ENCODE peak calls at places on chromosomes 7 and 10, in four cellular contexts. G is SK-N-SH, B is stomach, R is GM12878. P is an unnamed sample.

GRCh38 chr7:151837285-151838042 is 39.5 kb downstream of the PRKAG2 start:
- DNase-seq in R (no peak), B (no peak), G (no peak), P (no peak)

GRCh38 chr7:33982425-33982786 is 77.1 kb downstream of the BMPER start:
- DNase-seq in R (no peak), G (no peak), B (no peak), P (no peak)

GRCh38 chr7:96169439-96169838 is 152.5 kb downstream of the SLC25A13 start:
- DNase-seq in R (no peak), B (peak; percentile 27), G (no peak), P (no peak)

GRCh38 chr10:121702351-121703320 is 104.4 kb upstream of the FGFR2 start:
- DNase-seq in R (no peak), G (no peak), B (no peak), P (no peak)

GRCh38 chr10:1180836-1181235 is 124.7 kb downstream of the WDR37 start:
- DNase-seq in G (no peak), R (no peak), B (no peak), P (peak; percentile 42)

GRCh38 chr10:97365761-97366351 is 31.3 kb upstream of the FRAT2 start:
- DNase-seq in B (no peak), R (no peak), G (no peak), P (no peak)

GRCh38 chr10:87818505-87819273 is 663 bp upstream of the ATAD1 start:
- DNase-seq in G (peak; percentile 51), R (peak; percentile 63), B (peak; percentile 31), P (peak; percentile 56)

GRCh38 chr7:68587599-68587998 is 1010.7 kb upstream of the AUTS2 start:
- DNase-seq in R (no peak), G (peak; percentile 45), B (no peak), P (no peak)

GRCh38 chr10:688287-688620 is 1.2 kb downstream of the DIP2C start:
- DNase-seq in G (no peak), B (no peak), R (no peak), P (no peak)

GRCh38 chr10:106971411-106971831 is 193.1 kb downstream of the SORCS1 start:
- DNase-seq in G (no peak), R (no peak), B (no peak), P (no peak)

GRCh38 chr7:252981-253380 is 37.0 kb upstream of the FOXL3 start:
- DNase-seq in B (no peak), G (no peak), R (no peak), P (no peak)

GRCh38 chr10:14036233-14036632 is 294.5 kb downstream of the FRMD4A start:
- DNase-seq in G (no peak), R (no peak), B (no peak), P (no peak)

GRCh38 chr7:146826338-146826737 is 709.7 kb downstream of the CNTNAP2 start:
- DNase-seq in B (no peak), G (peak; percentile 19), R (no peak), P (no peak)

GRCh38 chr7:7157177-7157886 is 25.0 kb upstream of the C1GALT1 start:
- DNase-seq in B (no peak), G (no peak), R (peak; percentile 45), P (no peak)

GRCh38 chr10:124296121-124296812 is 122.5 kb downstream of the OAT start:
- DNase-seq in G (peak; percentile 53), R (no peak), B (no peak), P (peak; percentile 44)

GRCh38 chr7:16918288-16918895 is 36.6 kb upstream of the AGR3 start:
- DNase-seq in R (no peak), G (peak; percentile 38), B (peak; percentile 32), P (no peak)

GRCh38 chr7:85184599-85185354 is 2.1 kb downstream of the SEMA3D start:
- DNase-seq in B (no peak), G (peak; percentile 59), R (no peak), P (no peak)

GRCh38 chr10:12367272-12367671 is 17.9 kb downstream of the CAMK1D start:
- DNase-seq in R (no peak), G (no peak), B (no peak), P (no peak)

GRCh38 chr7:80843018-80843671 is 75.7 kb downstream of the SEMA3C start:
- DNase-seq in R (no peak), G (peak; percentile 34), B (no peak), P (no peak)

GRCh38 chr10:127576751-127577161 is 27.6 kb downstream of the NPS start:
- DNase-seq in B (no peak), G (no peak), R (no peak), P (no peak)

GRCh38 chr10:104664205-104664604 is 23.1 kb downstream of the SORCS3 start:
- DNase-seq in B (no peak), G (no peak), R (no peak), P (no peak)

GRCh38 chr7:42440951-42441350 is 203.9 kb upstream of the GLI3 start:
- DNase-seq in R (no peak), G (no peak), B (no peak), P (no peak)

GRCh38 chr10:99874341-99875085 is 92.1 kb downstream of the ABCC2 start:
- DNase-seq in R (no peak), G (no peak), B (peak; percentile 36), P (no peak)

GRCh38 chr10:119521443-119522204 is 20.9 kb downstream of the RGS10 start:
- DNase-seq in R (no peak), G (no peak), B (no peak), P (no peak)

GRCh38 chr7:26346611-26347200 is 55.0 kb downstream of the SNX10 start:
- DNase-seq in R (no peak), B (no peak), G (no peak), P (no peak)

GRCh38 chr10:1651280-1651975 is 85.9 kb downstream of the ADARB2 start:
- DNase-seq in R (no peak), B (no peak), G (peak; percentile 60), P (peak; percentile 48)

GRCh38 chr7:121081327-121081936 is 92.9 kb downstream of the CPED1 start:
- DNase-seq in R (peak; percentile 5), G (peak; percentile 45), B (no peak), P (no peak)

GRCh38 chr10:5811387-5811821 is 1.8 kb downstream of the GDI2 start:
- DNase-seq in G (no peak), B (no peak), R (no peak), P (no peak)

GRCh38 chr10:11849908-11850307 is 26.8 kb downstream of the PROSER2 start:
- DNase-seq in G (no peak), R (no peak), B (no peak), P (no peak)

GRCh38 chr7:81173766-81174281 is 255.0 kb upstream of the SEMA3C start:
- DNase-seq in R (no peak), B (peak; percentile 31), G (no peak), P (no peak)

GRCh38 chr10:26372513-26373354 is 65.4 kb upstream of the APBB1IP start:
- DNase-seq in G (no peak), B (no peak), R (peak; percentile 79), P (no peak)

GRCh38 chr10:84903320-84903719 is 574.9 kb downstream of the CCSER2 start:
- DNase-seq in R (no peak), B (no peak), G (no peak), P (no peak)

GRCh38 chr7:129798616-129799349 is 154.0 kb downstream of the UBE2H start:
- DNase-seq in R (no peak), G (no peak), B (no peak), P (no peak)

GRCh38 chr7:166370-167060 is 25.9 kb upstream of the FAM20C start:
- DNase-seq in B (no peak), G (no peak), R (no peak), P (peak; percentile 62)

GRCh38 chr10:74586088-74586585 is 240.3 kb upstream of the KAT6B start:
- DNase-seq in R (peak; percentile 73), B (no peak), G (peak; percentile 12), P (no peak)

GRCh38 chr10:25125151-25125550 is 49.6 kb upstream of the GPR158 start:
- DNase-seq in B (no peak), G (peak; percentile 9), R (no peak), P (no peak)

DNA sequence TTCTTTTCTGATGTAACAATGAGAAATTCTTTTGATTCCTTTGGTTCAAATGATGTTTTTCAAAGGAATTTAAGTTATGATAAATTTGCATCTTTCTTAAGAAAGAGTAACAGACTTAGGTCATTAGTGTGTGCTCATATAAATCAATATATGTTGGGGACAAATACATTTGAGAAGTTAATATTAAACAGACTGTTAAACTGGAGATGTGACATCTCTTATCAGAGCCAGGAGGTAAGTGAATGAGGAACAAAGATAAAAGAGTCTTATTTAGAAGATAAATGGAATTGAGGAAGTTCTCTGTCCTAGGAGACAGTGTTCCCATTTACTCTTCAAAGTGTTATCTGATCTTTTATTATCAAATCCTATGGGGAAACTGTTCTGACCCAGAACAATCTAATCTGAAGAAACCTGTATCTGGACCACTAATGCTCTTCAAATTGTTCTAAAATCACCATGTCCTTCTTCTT is 104.9 kb upstream of the LAMB4 start:
- DNase-seq in G (no peak), B (no peak), R (no peak), P (no peak)
- TF ChIP-seq EP300 in G (no peak), B (no peak), R (no peak), P (no peak)

DNA sequence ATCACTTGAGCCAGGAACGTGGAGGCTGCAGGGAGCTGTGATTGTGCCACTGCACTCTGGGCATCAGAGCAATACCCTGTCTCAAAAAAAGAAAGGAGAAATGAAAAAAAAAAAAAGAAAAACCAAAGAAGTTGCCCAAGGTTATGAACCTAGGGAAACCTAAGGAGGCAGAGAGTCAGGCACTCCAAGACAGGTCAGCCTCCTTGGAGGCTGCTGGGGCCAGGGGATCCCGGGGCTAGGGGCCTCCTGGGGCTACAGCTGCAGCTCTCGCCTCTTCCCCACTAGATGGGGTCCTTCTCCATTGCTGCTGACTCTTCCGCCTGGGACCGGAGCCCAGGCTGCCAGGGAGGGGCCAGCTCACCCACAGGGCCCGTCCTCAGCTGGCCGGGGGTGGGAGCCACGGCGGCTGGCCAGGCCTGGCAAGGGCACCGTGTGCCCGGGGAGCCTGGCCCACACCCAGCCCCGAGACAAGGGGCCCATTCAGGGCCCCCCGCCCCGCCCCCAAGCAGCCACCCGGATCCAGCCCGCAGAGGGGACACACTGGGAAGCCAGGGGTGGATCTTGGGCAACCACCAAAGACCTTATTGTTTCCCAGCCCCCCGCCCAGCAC is 1.7 kb upstream of the SPACDR start:
- DNase-seq in R (no peak), B (peak; percentile 87), G (peak; percentile 98), P (peak; percentile 92)
- TF ChIP-seq POLR2AphosphoS5 in R (no peak), B (no peak), G (peak; percentile 39), P (no peak)

GRCh38 chr7:50502001-50502684 is 52.0 kb upstream of the FIGNL1 start:
- DNase-seq in G (no peak), B (no peak), R (no peak), P (peak; percentile 95)
- TF ChIP-seq EP300 in G (peak; percentile 20), B (peak; percentile 99), R (no peak), P (peak; percentile 100)

GRCh38 chr7:112770051-112770450 is 20.1 kb downstream of the TMEM168 start:
- DNase-seq in R (no peak), B (no peak), G (no peak), P (no peak)
- TF ChIP-seq POLR2AphosphoS5 in R (no peak), B (no peak), G (no peak), P (no peak)

GRCh38 chr10:30058570-30059132 is 735 bp downstream of the JCAD start:
- DNase-seq in B (no peak), G (peak; percentile 74), R (no peak), P (no peak)
- TF ChIP-seq EP300 in B (no peak), G (no peak), R (no peak), P (no peak)

GRCh38 chr7:150335101-150335773 is 6.2 kb downstream of the RARRES2 start:
- DNase-seq in G (no peak), B (no peak), R (no peak), P (no peak)
- TF ChIP-seq POLR2AphosphoS5 in G (no peak), B (no peak), R (no peak), P (no peak)